ENCODE peak calls at places on chromosomes 2 and 18, in ten cellular contexts. One of them, this sample, is unnamed.

GRCh38 chr2:35428548-35428947 is 927.0 kb upstream of the CRIM1 start:
- DNase-seq in activated CD8-positive, alpha-beta memory T cell treated with anti-CD3 and anti-CD28 coated beads for 24 hours: no peak
- DNase-seq in DND-41: peak
- DNase-seq in IMR-90: no peak
- DNase-seq in stimulated activated CD8-positive, alpha-beta memory T cell treated with anti-CD3 and anti-CD28 coated beads, Interleukin-15, amount 100 ng/mL, for 48 hours: no peak
- DNase-seq in cardiac fibroblast: peak
- DNase-seq in posterior cingulate gyrus: peak
- DNase-seq in effector memory CD4-positive, alpha-beta T cell: no peak
- DNase-seq in C1 segment of cervical spinal cord: peak
- DNase-seq in HAP-1: peak
- DNase-seq in this sample: no peak

GRCh38 chr2:79964966-79965365 is 339.6 kb downstream of the LRRTM1 start:
- DNase-seq in effector memory CD4-positive, alpha-beta T cell: no peak
- DNase-seq in activated CD8-positive, alpha-beta memory T cell treated with anti-CD3 and anti-CD28 coated beads for 24 hours: no peak
- DNase-seq in stimulated activated CD8-positive, alpha-beta memory T cell treated with anti-CD3 and anti-CD28 coated beads, Interleukin-15, amount 100 ng/mL, for 48 hours: no peak
- DNase-seq in DND-41: no peak
- DNase-seq in HAP-1: no peak
- DNase-seq in IMR-90: no peak
- DNase-seq in C1 segment of cervical spinal cord: no peak
- DNase-seq in cardiac fibroblast: no peak
- DNase-seq in posterior cingulate gyrus: no peak
- DNase-seq in this sample: no peak

GRCh38 chr2:236171213-236172201 is 3.3 kb upstream of the GBX2 start:
- DNase-seq in DND-41: no peak
- DNase-seq in posterior cingulate gyrus: no peak
- DNase-seq in activated CD8-positive, alpha-beta memory T cell treated with anti-CD3 and anti-CD28 coated beads for 24 hours: no peak
- DNase-seq in cardiac fibroblast: no peak
- DNase-seq in C1 segment of cervical spinal cord: no peak
- DNase-seq in IMR-90: no peak
- DNase-seq in stimulated activated CD8-positive, alpha-beta memory T cell treated with anti-CD3 and anti-CD28 coated beads, Interleukin-15, amount 100 ng/mL, for 48 hours: no peak
- DNase-seq in effector memory CD4-positive, alpha-beta T cell: no peak
- DNase-seq in HAP-1: peak
- DNase-seq in this sample: no peak

GRCh38 chr2:222311978-222312738 is 13.4 kb upstream of the PAX3 start:
- DNase-seq in DND-41: no peak
- DNase-seq in posterior cingulate gyrus: no peak
- DNase-seq in effector memory CD4-positive, alpha-beta T cell: no peak
- DNase-seq in stimulated activated CD8-positive, alpha-beta memory T cell treated with anti-CD3 and anti-CD28 coated beads, Interleukin-15, amount 100 ng/mL, for 48 hours: no peak
- DNase-seq in activated CD8-positive, alpha-beta memory T cell treated with anti-CD3 and anti-CD28 coated beads for 24 hours: no peak
- DNase-seq in cardiac fibroblast: no peak
- DNase-seq in C1 segment of cervical spinal cord: no peak
- DNase-seq in HAP-1: no peak
- DNase-seq in IMR-90: no peak
- DNase-seq in this sample: no peak

GRCh38 chr2:189045836-189046235 is 71.7 kb downstream of the COL3A1 start:
- DNase-seq in C1 segment of cervical spinal cord: no peak
- DNase-seq in posterior cingulate gyrus: no peak
- DNase-seq in HAP-1: no peak
- DNase-seq in effector memory CD4-positive, alpha-beta T cell: no peak
- DNase-seq in cardiac fibroblast: no peak
- DNase-seq in DND-41: no peak
- DNase-seq in stimulated activated CD8-positive, alpha-beta memory T cell treated with anti-CD3 and anti-CD28 coated beads, Interleukin-15, amount 100 ng/mL, for 48 hours: no peak
- DNase-seq in activated CD8-positive, alpha-beta memory T cell treated with anti-CD3 and anti-CD28 coated beads for 24 hours: no peak
- DNase-seq in IMR-90: no peak
- DNase-seq in this sample: no peak

GRCh38 chr18:27977009-27977408 is 199.9 kb downstream of the CDH2 start:
- DNase-seq in posterior cingulate gyrus: no peak
- DNase-seq in HAP-1: no peak
- DNase-seq in effector memory CD4-positive, alpha-beta T cell: no peak
- DNase-seq in C1 segment of cervical spinal cord: no peak
- DNase-seq in cardiac fibroblast: no peak
- DNase-seq in activated CD8-positive, alpha-beta memory T cell treated with anti-CD3 and anti-CD28 coated beads for 24 hours: no peak
- DNase-seq in IMR-90: no peak
- DNase-seq in stimulated activated CD8-positive, alpha-beta memory T cell treated with anti-CD3 and anti-CD28 coated beads, Interleukin-15, amount 100 ng/mL, for 48 hours: no peak
- DNase-seq in DND-41: no peak
- DNase-seq in this sample: no peak

GRCh38 chr2:96962567-96963203 is 23.7 kb downstream of the FAM178B start:
- DNase-seq in IMR-90: no peak
- DNase-seq in cardiac fibroblast: no peak
- DNase-seq in activated CD8-positive, alpha-beta memory T cell treated with anti-CD3 and anti-CD28 coated beads for 24 hours: peak
- DNase-seq in C1 segment of cervical spinal cord: no peak
- DNase-seq in stimulated activated CD8-positive, alpha-beta memory T cell treated with anti-CD3 and anti-CD28 coated beads, Interleukin-15, amount 100 ng/mL, for 48 hours: peak
- DNase-seq in effector memory CD4-positive, alpha-beta T cell: peak
- DNase-seq in HAP-1: no peak
- DNase-seq in DND-41: peak
- DNase-seq in posterior cingulate gyrus: no peak
- DNase-seq in this sample: peak

GRCh38 chr2:102342888-102343287 is 12.7 kb upstream of the IL18R1 start:
- DNase-seq in posterior cingulate gyrus: no peak
- DNase-seq in IMR-90: no peak
- DNase-seq in effector memory CD4-positive, alpha-beta T cell: no peak
- DNase-seq in stimulated activated CD8-positive, alpha-beta memory T cell treated with anti-CD3 and anti-CD28 coated beads, Interleukin-15, amount 100 ng/mL, for 48 hours: no peak
- DNase-seq in HAP-1: no peak
- DNase-seq in DND-41: no peak
- DNase-seq in C1 segment of cervical spinal cord: no peak
- DNase-seq in cardiac fibroblast: peak
- DNase-seq in activated CD8-positive, alpha-beta memory T cell treated with anti-CD3 and anti-CD28 coated beads for 24 hours: no peak
- DNase-seq in this sample: no peak

GRCh38 chr2:42142476-42143184 is 26.5 kb upstream of the EML4 start:
- DNase-seq in effector memory CD4-positive, alpha-beta T cell: no peak
- DNase-seq in IMR-90: peak
- DNase-seq in C1 segment of cervical spinal cord: no peak
- DNase-seq in DND-41: no peak
- DNase-seq in cardiac fibroblast: peak
- DNase-seq in stimulated activated CD8-positive, alpha-beta memory T cell treated with anti-CD3 and anti-CD28 coated beads, Interleukin-15, amount 100 ng/mL, for 48 hours: no peak
- DNase-seq in HAP-1: peak
- DNase-seq in activated CD8-positive, alpha-beta memory T cell treated with anti-CD3 and anti-CD28 coated beads for 24 hours: no peak
- DNase-seq in posterior cingulate gyrus: no peak
- DNase-seq in this sample: no peak

GRCh38 chr2:237913193-237913917 is 53.5 kb upstream of the UBE2F start:
- DNase-seq in effector memory CD4-positive, alpha-beta T cell: no peak
- DNase-seq in posterior cingulate gyrus: no peak
- DNase-seq in activated CD8-positive, alpha-beta memory T cell treated with anti-CD3 and anti-CD28 coated beads for 24 hours: no peak
- DNase-seq in stimulated activated CD8-positive, alpha-beta memory T cell treated with anti-CD3 and anti-CD28 coated beads, Interleukin-15, amount 100 ng/mL, for 48 hours: no peak
- DNase-seq in HAP-1: no peak
- DNase-seq in C1 segment of cervical spinal cord: no peak
- DNase-seq in cardiac fibroblast: no peak
- DNase-seq in DND-41: no peak
- DNase-seq in IMR-90: no peak
- DNase-seq in this sample: no peak

GRCh38 chr2:172283476-172283875 is 143.9 kb upstream of the ITGA6 start:
- DNase-seq in cardiac fibroblast: peak
- DNase-seq in IMR-90: peak
- DNase-seq in posterior cingulate gyrus: no peak
- DNase-seq in effector memory CD4-positive, alpha-beta T cell: no peak
- DNase-seq in stimulated activated CD8-positive, alpha-beta memory T cell treated with anti-CD3 and anti-CD28 coated beads, Interleukin-15, amount 100 ng/mL, for 48 hours: no peak
- DNase-seq in DND-41: no peak
- DNase-seq in C1 segment of cervical spinal cord: no peak
- DNase-seq in activated CD8-positive, alpha-beta memory T cell treated with anti-CD3 and anti-CD28 coated beads for 24 hours: no peak
- DNase-seq in HAP-1: no peak
- DNase-seq in this sample: no peak

GRCh38 chr2:141137121-141137693 is 993.6 kb downstream of the LRP1B start:
- DNase-seq in posterior cingulate gyrus: no peak
- DNase-seq in cardiac fibroblast: peak
- DNase-seq in HAP-1: no peak
- DNase-seq in IMR-90: no peak
- DNase-seq in effector memory CD4-positive, alpha-beta T cell: no peak
- DNase-seq in DND-41: peak
- DNase-seq in C1 segment of cervical spinal cord: no peak
- DNase-seq in activated CD8-positive, alpha-beta memory T cell treated with anti-CD3 and anti-CD28 coated beads for 24 hours: no peak
- DNase-seq in stimulated activated CD8-positive, alpha-beta memory T cell treated with anti-CD3 and anti-CD28 coated beads, Interleukin-15, amount 100 ng/mL, for 48 hours: no peak
- DNase-seq in this sample: no peak

GRCh38 chr2:195649629-195650190 is 7.3 kb upstream of the SLC39A10 start:
- DNase-seq in IMR-90: no peak
- DNase-seq in posterior cingulate gyrus: no peak
- DNase-seq in activated CD8-positive, alpha-beta memory T cell treated with anti-CD3 and anti-CD28 coated beads for 24 hours: no peak
- DNase-seq in effector memory CD4-positive, alpha-beta T cell: no peak
- DNase-seq in cardiac fibroblast: no peak
- DNase-seq in C1 segment of cervical spinal cord: no peak
- DNase-seq in DND-41: no peak
- DNase-seq in stimulated activated CD8-positive, alpha-beta memory T cell treated with anti-CD3 and anti-CD28 coated beads, Interleukin-15, amount 100 ng/mL, for 48 hours: no peak
- DNase-seq in HAP-1: no peak
- DNase-seq in this sample: no peak

GRCh38 chr2:24086241-24086640 is 1.6 kb upstream of the TP53I3 start:
- DNase-seq in HAP-1: no peak
- DNase-seq in IMR-90: no peak
- DNase-seq in effector memory CD4-positive, alpha-beta T cell: no peak
- DNase-seq in posterior cingulate gyrus: no peak
- DNase-seq in DND-41: no peak
- DNase-seq in activated CD8-positive, alpha-beta memory T cell treated with anti-CD3 and anti-CD28 coated beads for 24 hours: no peak
- DNase-seq in C1 segment of cervical spinal cord: no peak
- DNase-seq in stimulated activated CD8-positive, alpha-beta memory T cell treated with anti-CD3 and anti-CD28 coated beads, Interleukin-15, amount 100 ng/mL, for 48 hours: no peak
- DNase-seq in cardiac fibroblast: no peak
- DNase-seq in this sample: no peak

GRCh38 chr2:173122936-173123335 is 47.3 kb downstream of the MAP3K20 start:
- DNase-seq in DND-41: no peak
- DNase-seq in activated CD8-positive, alpha-beta memory T cell treated with anti-CD3 and anti-CD28 coated beads for 24 hours: no peak
- DNase-seq in cardiac fibroblast: no peak
- DNase-seq in HAP-1: no peak
- DNase-seq in IMR-90: peak
- DNase-seq in posterior cingulate gyrus: no peak
- DNase-seq in C1 segment of cervical spinal cord: no peak
- DNase-seq in stimulated activated CD8-positive, alpha-beta memory T cell treated with anti-CD3 and anti-CD28 coated beads, Interleukin-15, amount 100 ng/mL, for 48 hours: no peak
- DNase-seq in effector memory CD4-positive, alpha-beta T cell: no peak
- DNase-seq in this sample: no peak

GRCh38 chr2:105378276-105378840 is 20.5 kb downstream of the FHL2 start:
- DNase-seq in cardiac fibroblast: no peak
- DNase-seq in IMR-90: no peak
- DNase-seq in C1 segment of cervical spinal cord: no peak
- DNase-seq in HAP-1: no peak
- DNase-seq in posterior cingulate gyrus: no peak
- DNase-seq in stimulated activated CD8-positive, alpha-beta memory T cell treated with anti-CD3 and anti-CD28 coated beads, Interleukin-15, amount 100 ng/mL, for 48 hours: no peak
- DNase-seq in activated CD8-positive, alpha-beta memory T cell treated with anti-CD3 and anti-CD28 coated beads for 24 hours: no peak
- DNase-seq in effector memory CD4-positive, alpha-beta T cell: no peak
- DNase-seq in DND-41: no peak
- DNase-seq in this sample: no peak

GRCh38 chr2:121707920-121708361 is 28.7 kb downstream of the NIFK start:
- DNase-seq in cardiac fibroblast: no peak
- DNase-seq in C1 segment of cervical spinal cord: no peak
- DNase-seq in posterior cingulate gyrus: no peak
- DNase-seq in DND-41: no peak
- DNase-seq in HAP-1: no peak
- DNase-seq in activated CD8-positive, alpha-beta memory T cell treated with anti-CD3 and anti-CD28 coated beads for 24 hours: no peak
- DNase-seq in IMR-90: no peak
- DNase-seq in effector memory CD4-positive, alpha-beta T cell: no peak
- DNase-seq in stimulated activated CD8-positive, alpha-beta memory T cell treated with anti-CD3 and anti-CD28 coated beads, Interleukin-15, amount 100 ng/mL, for 48 hours: no peak
- DNase-seq in this sample: peak

GRCh38 chr2:120576509-120577474 is 158.9 kb upstream of the GLI2 start:
- DNase-seq in posterior cingulate gyrus: no peak
- DNase-seq in DND-41: no peak
- DNase-seq in C1 segment of cervical spinal cord: no peak
- DNase-seq in IMR-90: peak
- DNase-seq in HAP-1: no peak
- DNase-seq in stimulated activated CD8-positive, alpha-beta memory T cell treated with anti-CD3 and anti-CD28 coated beads, Interleukin-15, amount 100 ng/mL, for 48 hours: no peak
- DNase-seq in effector memory CD4-positive, alpha-beta T cell: no peak
- DNase-seq in cardiac fibroblast: peak
- DNase-seq in activated CD8-positive, alpha-beta memory T cell treated with anti-CD3 and anti-CD28 coated beads for 24 hours: no peak
- DNase-seq in this sample: no peak

GRCh38 chr2:44772670-44773378 is 168.7 kb upstream of the SIX3 start:
- DNase-seq in IMR-90: no peak
- DNase-seq in HAP-1: peak
- DNase-seq in cardiac fibroblast: no peak
- DNase-seq in activated CD8-positive, alpha-beta memory T cell treated with anti-CD3 and anti-CD28 coated beads for 24 hours: no peak
- DNase-seq in C1 segment of cervical spinal cord: no peak
- DNase-seq in effector memory CD4-positive, alpha-beta T cell: no peak
- DNase-seq in DND-41: no peak
- DNase-seq in posterior cingulate gyrus: no peak
- DNase-seq in stimulated activated CD8-positive, alpha-beta memory T cell treated with anti-CD3 and anti-CD28 coated beads, Interleukin-15, amount 100 ng/mL, for 48 hours: no peak
- DNase-seq in this sample: no peak

GRCh38 chr2:100818606-100819364 is 1.2 kb upstream of the NPAS2 start:
- DNase-seq in activated CD8-positive, alpha-beta memory T cell treated with anti-CD3 and anti-CD28 coated beads for 24 hours: peak
- DNase-seq in DND-41: no peak
- DNase-seq in cardiac fibroblast: peak
- DNase-seq in C1 segment of cervical spinal cord: no peak
- DNase-seq in stimulated activated CD8-positive, alpha-beta memory T cell treated with anti-CD3 and anti-CD28 coated beads, Interleukin-15, amount 100 ng/mL, for 48 hours: no peak
- DNase-seq in effector memory CD4-positive, alpha-beta T cell: no peak
- DNase-seq in IMR-90: peak
- DNase-seq in HAP-1: peak
- DNase-seq in posterior cingulate gyrus: peak
- DNase-seq in this sample: no peak

GRCh38 chr18:11719621-11720020 is 30.6 kb downstream of the GNAL start:
- DNase-seq in DND-41: no peak
- DNase-seq in IMR-90: no peak
- DNase-seq in C1 segment of cervical spinal cord: no peak
- DNase-seq in posterior cingulate gyrus: no peak
- DNase-seq in activated CD8-positive, alpha-beta memory T cell treated with anti-CD3 and anti-CD28 coated beads for 24 hours: no peak
- DNase-seq in effector memory CD4-positive, alpha-beta T cell: no peak
- DNase-seq in HAP-1: no peak
- DNase-seq in stimulated activated CD8-positive, alpha-beta memory T cell treated with anti-CD3 and anti-CD28 coated beads, Interleukin-15, amount 100 ng/mL, for 48 hours: no peak
- DNase-seq in cardiac fibroblast: no peak
- DNase-seq in this sample: no peak

GRCh38 chr2:11746807-11747459 is 501 bp downstream of the LPIN1 start:
- DNase-seq in HAP-1: peak
- DNase-seq in IMR-90: peak
- DNase-seq in stimulated activated CD8-positive, alpha-beta memory T cell treated with anti-CD3 and anti-CD28 coated beads, Interleukin-15, amount 100 ng/mL, for 48 hours: no peak
- DNase-seq in posterior cingulate gyrus: no peak
- DNase-seq in activated CD8-positive, alpha-beta memory T cell treated with anti-CD3 and anti-CD28 coated beads for 24 hours: peak
- DNase-seq in C1 segment of cervical spinal cord: peak
- DNase-seq in effector memory CD4-positive, alpha-beta T cell: no peak
- DNase-seq in DND-41: peak
- DNase-seq in cardiac fibroblast: peak
- DNase-seq in this sample: no peak

GRCh38 chr2:26245810-26246209 is 1.1 kb downstream of the HADHB start:
- DNase-seq in IMR-90: peak
- DNase-seq in HAP-1: peak
- DNase-seq in posterior cingulate gyrus: no peak
- DNase-seq in stimulated activated CD8-positive, alpha-beta memory T cell treated with anti-CD3 and anti-CD28 coated beads, Interleukin-15, amount 100 ng/mL, for 48 hours: no peak
- DNase-seq in C1 segment of cervical spinal cord: no peak
- DNase-seq in DND-41: no peak
- DNase-seq in activated CD8-positive, alpha-beta memory T cell treated with anti-CD3 and anti-CD28 coated beads for 24 hours: no peak
- DNase-seq in effector memory CD4-positive, alpha-beta T cell: no peak
- DNase-seq in cardiac fibroblast: peak
- DNase-seq in this sample: no peak

GRCh38 chr18:70219688-70220087 is 14.2 kb upstream of the RTTN start:
- DNase-seq in IMR-90: no peak
- DNase-seq in stimulated activated CD8-positive, alpha-beta memory T cell treated with anti-CD3 and anti-CD28 coated beads, Interleukin-15, amount 100 ng/mL, for 48 hours: no peak
- DNase-seq in effector memory CD4-positive, alpha-beta T cell: no peak
- DNase-seq in activated CD8-positive, alpha-beta memory T cell treated with anti-CD3 and anti-CD28 coated beads for 24 hours: no peak
- DNase-seq in C1 segment of cervical spinal cord: no peak
- DNase-seq in posterior cingulate gyrus: no peak
- DNase-seq in cardiac fibroblast: no peak
- DNase-seq in HAP-1: no peak
- DNase-seq in DND-41: no peak
- DNase-seq in this sample: no peak

GRCh38 chr18:3914833-3915598 is 465.0 kb downstream of the TGIF1 start:
- DNase-seq in IMR-90: no peak
- DNase-seq in DND-41: no peak
- DNase-seq in HAP-1: no peak
- DNase-seq in effector memory CD4-positive, alpha-beta T cell: no peak
- DNase-seq in cardiac fibroblast: no peak
- DNase-seq in C1 segment of cervical spinal cord: no peak
- DNase-seq in stimulated activated CD8-positive, alpha-beta memory T cell treated with anti-CD3 and anti-CD28 coated beads, Interleukin-15, amount 100 ng/mL, for 48 hours: no peak
- DNase-seq in posterior cingulate gyrus: no peak
- DNase-seq in activated CD8-positive, alpha-beta memory T cell treated with anti-CD3 and anti-CD28 coated beads for 24 hours: no peak
- DNase-seq in this sample: no peak

GRCh38 chr2:136135924-136136906 is 18.3 kb upstream of the CXCR4 start:
- DNase-seq in C1 segment of cervical spinal cord: no peak
- DNase-seq in IMR-90: no peak
- DNase-seq in posterior cingulate gyrus: no peak
- DNase-seq in effector memory CD4-positive, alpha-beta T cell: peak
- DNase-seq in HAP-1: no peak
- DNase-seq in DND-41: peak
- DNase-seq in stimulated activated CD8-positive, alpha-beta memory T cell treated with anti-CD3 and anti-CD28 coated beads, Interleukin-15, amount 100 ng/mL, for 48 hours: peak
- DNase-seq in cardiac fibroblast: no peak
- DNase-seq in activated CD8-positive, alpha-beta memory T cell treated with anti-CD3 and anti-CD28 coated beads for 24 hours: no peak
- DNase-seq in this sample: peak

GRCh38 chr18:68428026-68428425 is 286.9 kb downstream of the TMX3 start:
- DNase-seq in cardiac fibroblast: peak
- DNase-seq in HAP-1: no peak
- DNase-seq in DND-41: no peak
- DNase-seq in stimulated activated CD8-positive, alpha-beta memory T cell treated with anti-CD3 and anti-CD28 coated beads, Interleukin-15, amount 100 ng/mL, for 48 hours: no peak
- DNase-seq in IMR-90: peak
- DNase-seq in posterior cingulate gyrus: peak
- DNase-seq in effector memory CD4-positive, alpha-beta T cell: no peak
- DNase-seq in activated CD8-positive, alpha-beta memory T cell treated with anti-CD3 and anti-CD28 coated beads for 24 hours: no peak
- DNase-seq in C1 segment of cervical spinal cord: no peak
- DNase-seq in this sample: no peak

GRCh38 chr2:38665854-38666577 is at the start of gene GALM:
- DNase-seq in HAP-1: peak
- DNase-seq in effector memory CD4-positive, alpha-beta T cell: peak
- DNase-seq in cardiac fibroblast: peak
- DNase-seq in C1 segment of cervical spinal cord: peak
- DNase-seq in DND-41: no peak
- DNase-seq in stimulated activated CD8-positive, alpha-beta memory T cell treated with anti-CD3 and anti-CD28 coated beads, Interleukin-15, amount 100 ng/mL, for 48 hours: peak
- DNase-seq in IMR-90: peak
- DNase-seq in posterior cingulate gyrus: peak
- DNase-seq in activated CD8-positive, alpha-beta memory T cell treated with anti-CD3 and anti-CD28 coated beads for 24 hours: peak
- DNase-seq in this sample: peak